ENCODE peak calls at places on chromosomes 1 and 21, in ten cellular contexts. M is HEK293T, T is NCI-H187, E is T-helper 2 cell, Y is T-helper 1 cell, J is substantia nigra, U is hypothalamus, G is iris pigment epithelial cell, W is T-helper 9 cell, Q is cardiac muscle cell. I is an unnamed sample.

GRCh38 chr1:228866498-228866897 is 131.2 kb downstream of the RHOU start:
- DNase-seq in M (no peak), T (no peak), E (no peak), Y (no peak), J (no peak), U (no peak), G (peak), W (no peak), Q (peak), I (no peak)

GRCh38 chr1:38246955-38247952 is 200.7 kb upstream of the POU3F1 start:
- DNase-seq in M (peak), T (no peak), E (no peak), Y (no peak), J (no peak), U (no peak), G (peak), W (no peak), Q (no peak), I (no peak)

GRCh38 chr1:22916469-22916817 is 56.2 kb downstream of the LACTBL1 start:
- DNase-seq in M (no peak), T (no peak), E (no peak), Y (no peak), J (no peak), U (peak), G (peak), W (no peak), Q (no peak), I (peak)

GRCh38 chr1:204782118-204782700 is 88.5 kb upstream of the NFASC start:
- DNase-seq in M (no peak), T (no peak), E (no peak), Y (no peak), J (no peak), U (no peak), G (peak), W (no peak), Q (peak), I (no peak)

GRCh38 chr1:22039594-22040347 is 12.7 kb upstream of the CDC42 start:
- DNase-seq in M (peak), T (no peak), E (peak), Y (peak), J (no peak), U (no peak), G (peak), W (peak), Q (peak), I (no peak)

GRCh38 chr1:162023547-162024501 is at the start of gene OLFML2B:
- DNase-seq in M (peak), T (no peak), E (no peak), Y (peak), J (no peak), U (peak), G (peak), W (peak), Q (peak), I (peak)

GRCh38 chr21:31140025-31140424 is 101.7 kb upstream of the KRTAP19-8 start:
- DNase-seq in M (no peak), T (no peak), E (no peak), Y (no peak), J (no peak), U (no peak), G (no peak), W (no peak), Q (no peak), I (no peak)

GRCh38 chr1:162663589-162664030 is 31.3 kb downstream of the DDR2 start:
- DNase-seq in M (no peak), T (no peak), E (no peak), Y (no peak), J (no peak), U (no peak), G (peak), W (no peak), Q (peak), I (no peak)

GRCh38 chr1:155125946-155126493 is 1.7 kb upstream of the EFNA1 start:
- DNase-seq in M (peak), T (no peak), E (no peak), Y (no peak), J (peak), U (peak), G (peak), W (no peak), Q (peak), I (no peak)

GRCh38 chr1:30707412-30708360 is 15.7 kb downstream of the MATN1 start:
- DNase-seq in M (peak), T (peak), E (no peak), Y (peak), J (peak), U (peak), G (peak), W (peak), Q (peak), I (peak)

GRCh38 chr1:96808186-96808585 is 86.6 kb downstream of the PTBP2 start:
- DNase-seq in M (peak), T (no peak), E (no peak), Y (no peak), J (no peak), U (no peak), G (peak), W (no peak), Q (peak), I (no peak)

GRCh38 chr21:43902441-43902840 is 37.4 kb downstream of the AGPAT3 start:
- DNase-seq in M (no peak), T (no peak), E (no peak), Y (no peak), J (no peak), U (no peak), G (no peak), W (no peak), Q (peak), I (no peak)

GRCh38 chr1:33387512-33388079 is 43.3 kb downstream of the PHC2 start:
- DNase-seq in M (no peak), T (no peak), E (no peak), Y (no peak), J (no peak), U (no peak), G (peak), W (no peak), Q (peak), I (no peak)

GRCh38 chr1:41622402-41622801 is 137.9 kb upstream of the EDN2 start:
- DNase-seq in M (no peak), T (no peak), E (no peak), Y (no peak), J (no peak), U (no peak), G (peak), W (no peak), Q (peak), I (no peak)

GRCh38 chr1:190124068-190124467 is 353.6 kb downstream of the BRINP3 start:
- DNase-seq in M (no peak), T (no peak), E (no peak), Y (no peak), J (no peak), U (no peak), G (no peak), W (no peak), Q (no peak), I (no peak)

GRCh38 chr21:37176716-37177115 is 90.4 kb downstream of the VPS26C start:
- DNase-seq in M (no peak), T (no peak), E (no peak), Y (no peak), J (no peak), U (no peak), G (no peak), W (no peak), Q (no peak), I (no peak)

GRCh38 chr1:156693858-156694562 is 11.4 kb downstream of the CRABP2 start:
- DNase-seq in M (peak), T (no peak), E (no peak), Y (no peak), J (no peak), U (no peak), G (no peak), W (no peak), Q (no peak), I (peak)

GRCh38 chr1:153534933-153535663 is 693 bp downstream of the S100A6 start:
- DNase-seq in M (no peak), T (no peak), E (no peak), Y (no peak), J (no peak), U (peak), G (peak), W (no peak), Q (peak), I (no peak)

GRCh38 chr1:155003227-155003765 is 694 bp downstream of the ZBTB7B start:
- DNase-seq in M (no peak), T (no peak), E (no peak), Y (no peak), J (peak), U (peak), G (peak), W (no peak), Q (peak), I (peak)

GRCh38 chr1:228306275-228307217 is 98.7 kb downstream of the OBSCN start:
- DNase-seq in M (no peak), T (no peak), E (no peak), Y (no peak), J (no peak), U (no peak), G (no peak), W (no peak), Q (no peak), I (no peak)

GRCh38 chr21:36980280-36981048 is 14.0 kb upstream of the HLCS start:
- DNase-seq in M (no peak), T (no peak), E (no peak), Y (no peak), J (no peak), U (no peak), G (no peak), W (no peak), Q (peak), I (no peak)

GRCh38 chr21:27505516-27505915 is 538.6 kb upstream of the ADAMTS5 start:
- DNase-seq in M (no peak), T (no peak), E (no peak), Y (no peak), J (no peak), U (no peak), G (peak), W (no peak), Q (peak), I (no peak)

GRCh38 chr1:24009406-24009805 is 29.3 kb upstream of the SRSF10 start:
- DNase-seq in M (no peak), T (no peak), E (no peak), Y (no peak), J (no peak), U (no peak), G (peak), W (no peak), Q (no peak), I (no peak)

GRCh38 chr1:237672748-237673147 is 218.0 kb downstream of the ZP4 start:
- DNase-seq in M (no peak), T (no peak), E (no peak), Y (no peak), J (no peak), U (no peak), G (no peak), W (no peak), Q (peak), I (no peak)

GRCh38 chr1:75725861-75726361 is 1.4 kb downstream of the ACADM start:
- DNase-seq in M (no peak), T (no peak), E (no peak), Y (no peak), J (no peak), U (no peak), G (no peak), W (no peak), Q (no peak), I (no peak)

GRCh38 chr1:152347116-152347728 is 12.6 kb downstream of the FLG2 start:
- DNase-seq in M (peak), T (no peak), E (peak), Y (peak), J (no peak), U (no peak), G (peak), W (peak), Q (peak), I (peak)

GRCh38 chr1:175376194-175376593 is 183.6 kb upstream of the KIAA0040 start:
- DNase-seq in M (peak), T (no peak), E (no peak), Y (no peak), J (no peak), U (no peak), G (peak), W (no peak), Q (peak), I (no peak)

GRCh38 chr1:233114159-233114558 is 163.7 kb downstream of the NTPCR start:
- DNase-seq in M (no peak), T (no peak), E (no peak), Y (no peak), J (no peak), U (no peak), G (peak), W (no peak), Q (peak), I (no peak)

GRCh38 chr1:64476251-64476952 is 6.5 kb downstream of the CACHD1 start:
- DNase-seq in M (no peak), T (no peak), E (no peak), Y (no peak), J (no peak), U (no peak), G (peak), W (no peak), Q (peak), I (no peak)

GRCh38 chr1:179142889-179143299 is 61.0 kb downstream of the TOR3A start:
- DNase-seq in M (no peak), T (no peak), E (no peak), Y (no peak), J (no peak), U (no peak), G (peak), W (no peak), Q (peak), I (no peak)

GRCh38 chr1:180994262-180994661 is 28.4 kb downstream of the STX6 start:
- DNase-seq in M (peak), T (no peak), E (no peak), Y (no peak), J (no peak), U (no peak), G (no peak), W (no peak), Q (no peak), I (no peak)

GRCh38 chr1:43678940-43679339 is 28.4 kb upstream of the ST3GAL3 start:
- DNase-seq in M (no peak), T (no peak), E (no peak), Y (no peak), J (no peak), U (no peak), G (no peak), W (no peak), Q (no peak), I (no peak)

GRCh38 chr1:37677808-37678207 is 14.5 kb upstream of the CDCA8 start:
- DNase-seq in M (no peak), T (no peak), E (no peak), Y (no peak), J (no peak), U (no peak), G (no peak), W (no peak), Q (no peak), I (no peak)

GRCh38 chr21:45033791-45034555 is 40.4 kb upstream of the ADARB1 start:
- DNase-seq in M (no peak), T (no peak), E (no peak), Y (no peak), J (no peak), U (no peak), G (peak), W (no peak), Q (peak), I (no peak)

GRCh38 chr1:151175036-151175741 is 592 bp downstream of the TMOD4 start:
- DNase-seq in M (no peak), T (no peak), E (no peak), Y (no peak), J (peak), U (peak), G (no peak), W (no peak), Q (peak), I (no peak)

GRCh38 chr1:175015243-175015642 is 8.0 kb downstream of the MRPS14 start:
- DNase-seq in M (no peak), T (no peak), E (no peak), Y (no peak), J (no peak), U (no peak), G (peak), W (no peak), Q (peak), I (no peak)

GRCh38 chr1:47232187-47232874 is at the start of gene TAL1:
- DNase-seq in M (no peak), T (no peak), E (no peak), Y (no peak), J (no peak), U (no peak), G (no peak), W (no peak), Q (peak), I (no peak)

GRCh38 chr1:53341961-53342707 is 14.3 kb upstream of the LRP8 start:
- DNase-seq in M (no peak), T (no peak), E (no peak), Y (no peak), J (no peak), U (no peak), G (no peak), W (no peak), Q (no peak), I (no peak)

I was measured in NCI-H2107.